ENCODE peak calls at places on chromosomes 4 and X, in eight cellular contexts. M, W, C, S, L, J, H and R are unnamed samples.

GRCh38 chr4:118032691-118033090 is 1.6 kb upstream of the NDST3 start:
- DNase-seq in M (no peak), W (peak; percentile 20), C (peak; percentile 64), S (no peak), L (no peak), J (no peak), H (no peak), R (no peak)

GRCh38 chrX:134782796-134783195 is 124.5 kb upstream of the PLAC1 start:
- DNase-seq in M (no peak), W (peak; percentile 59), C (no peak), S (no peak), L (peak; percentile 54), J (no peak), H (no peak), R (no peak)

GRCh38 chr4:113292371-113293042 is 243.1 kb downstream of the ANK2 start:
- DNase-seq in M (no peak), W (peak; percentile 71), C (peak; percentile 87), S (peak; percentile 44), L (no peak), J (peak; percentile 40), H (peak; percentile 24), R (no peak)

GRCh38 chr4:74838746-74839370 is 44.5 kb upstream of the BTC start:
- DNase-seq in M (no peak), W (peak; percentile 18), C (no peak), S (no peak), L (peak; percentile 19), J (no peak), H (no peak), R (no peak)

GRCh38 chrX:151754042-151754419 is 19.5 kb downstream of the CNGA2 start:
- DNase-seq in M (no peak), W (peak; percentile 8), C (peak; percentile 55), S (no peak), L (peak; percentile 4), J (no peak), H (peak; percentile 23), R (no peak)

GRCh38 chr4:165612936-165613335 is 234.1 kb downstream of the CPE start:
- DNase-seq in M (no peak), W (no peak), C (peak; percentile 73), S (no peak), L (peak; percentile 86), J (no peak), H (no peak), R (no peak)

GRCh38 chr4:70778888-70779422 is 57.2 kb downstream of the RUFY3 start:
- DNase-seq in M (no peak), W (peak; percentile 92), C (no peak), S (no peak), L (no peak), J (no peak), H (no peak), R (no peak)

GRCh38 chr4:84578540-84579409 is 4.2 kb upstream of the CDS1 start:
- DNase-seq in M (no peak), W (peak; percentile 58), C (peak; percentile 70), S (peak; percentile 32), L (peak; percentile 35), J (no peak), H (no peak), R (no peak)

GRCh38 chr4:32689520-32689919 is 1969.4 kb downstream of the PCDH7 start:
- DNase-seq in M (no peak), W (no peak), C (no peak), S (no peak), L (no peak), J (no peak), H (no peak), R (no peak)

GRCh38 chrX:19855700-19856381 is 31.6 kb downstream of the SH3KBP1 start:
- DNase-seq in M (no peak), W (no peak), C (no peak), S (no peak), L (no peak), J (no peak), H (no peak), R (no peak)

GRCh38 chr4:1409079-1409805 is 3.0 kb upstream of the NKX1-1 start:
- DNase-seq in M (no peak), W (no peak), C (no peak), S (no peak), L (no peak), J (no peak), H (no peak), R (peak; percentile 40)
- H3K27me3 ChIP-seq in M (peaks cover 41% of the 10 kb centered on the region), W (peaks cover 69% of the 10 kb centered on the region), C (peaks cover 98% of the 10 kb centered on the region), S (peaks cover 73% of the 10 kb centered on the region), L (peaks cover 96% of the 10 kb centered on the region), J (peaks cover 84% of the 10 kb centered on the region), H (peaks cover 33% of the 10 kb centered on the region), R (peaks cover 93% of the 10 kb centered on the region)

DNA sequence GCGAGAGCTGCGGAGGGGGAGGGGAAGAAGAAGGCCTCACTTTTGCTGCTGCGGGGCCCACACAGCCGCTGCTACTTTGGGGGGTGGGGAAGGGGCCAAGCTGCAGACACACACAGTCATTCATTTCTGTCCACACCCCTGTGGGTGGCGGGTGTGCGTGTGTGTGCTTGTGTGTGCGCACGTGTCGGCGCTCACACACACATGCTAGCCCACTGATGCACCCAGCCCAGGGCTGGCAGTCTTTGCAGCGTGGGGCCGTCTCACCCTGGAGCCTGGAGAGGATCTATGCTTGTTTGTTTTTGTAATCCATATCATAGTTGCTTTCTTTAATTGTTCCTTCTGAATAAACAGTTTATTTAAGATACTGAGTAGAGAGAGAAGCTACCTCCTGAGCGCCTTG is 4.0 kb downstream of the DUSP9 start:
- DNase-seq in M (no peak), W (no peak), C (peak; percentile 23), S (no peak), L (no peak), J (no peak), H (no peak), R (no peak)
- H3K9me3 ChIP-seq in M (no peaks in the 10 kb centered on the region), W (peaks cover 3% of the 10 kb centered on the region), C (no peaks in the 10 kb centered on the region), S (no peaks in the 10 kb centered on the region), L (peaks cover 5% of the 10 kb centered on the region), J (no peaks in the 10 kb centered on the region), H (peaks cover 12% of the 10 kb centered on the region), R (no peaks in the 10 kb centered on the region)

GRCh38 chr4:44766453-44766852 is 40.1 kb upstream of the GNPDA2 start:
- DNase-seq in M (no peak), W (no peak), C (no peak), S (no peak), L (no peak), J (no peak), H (no peak), R (no peak)
- H3K4me3 ChIP-seq in M (no peak overlapping the region), W (no peak overlapping the region), C (no peak overlapping the region), S (no peak overlapping the region), L (no peak overlapping the region), J (no peak overlapping the region), H (no peak overlapping the region), R (no peak overlapping the region)

GRCh38 chrX:11667286-11667685 is 1.6 kb upstream of the ARHGAP6 start:
- DNase-seq in M (no peak), W (no peak), C (no peak), S (no peak), L (no peak), J (no peak), H (no peak), R (no peak)
- H3K27me3 ChIP-seq in M (no peaks in the 10 kb centered on the region), W (peaks cover 16% of the 10 kb centered on the region), C (peaks cover 76% of the 10 kb centered on the region), S (peaks cover 17% of the 10 kb centered on the region), L (peaks cover 85% of the 10 kb centered on the region), J (no peaks in the 10 kb centered on the region), H (no peaks in the 10 kb centered on the region), R (no peaks in the 10 kb centered on the region)

GRCh38 chr4:145014365-145014764 is 83.6 kb downstream of the ANAPC10 start:
- DNase-seq in M (no peak), W (no peak), C (peak; percentile 72), S (no peak), L (no peak), J (no peak), H (no peak), R (no peak)

DNA sequence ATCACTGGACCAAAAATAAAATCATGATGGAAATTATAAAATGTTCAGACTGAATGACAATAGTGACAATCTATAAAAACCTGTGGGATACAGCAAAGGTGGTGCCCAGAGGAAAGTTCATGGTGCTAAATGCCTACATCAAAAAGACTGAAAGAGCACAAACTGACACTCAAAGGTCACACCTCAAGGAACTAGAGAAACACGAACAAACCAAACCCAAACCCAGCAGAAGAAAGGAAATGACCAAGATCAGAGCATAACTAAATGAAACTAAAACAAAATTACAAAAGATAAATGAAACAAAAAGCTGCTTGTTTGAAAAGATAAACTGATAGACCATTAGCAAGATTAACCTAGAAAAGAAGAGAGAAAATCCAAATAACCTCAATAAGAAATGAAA is 78.7 kb downstream of the ANAPC10 start:
- DNase-seq in M (no peak), W (no peak), C (no peak), S (no peak), L (no peak), J (no peak), H (no peak), R (no peak)
- H3K9me3 ChIP-seq in M (peaks cover 5% of the 10 kb centered on the region), W (peaks cover under 1% of the 10 kb centered on the region), C (peaks cover 48% of the 10 kb centered on the region), S (no peaks in the 10 kb centered on the region), L (peaks cover 11% of the 10 kb centered on the region), J (no peaks in the 10 kb centered on the region), H (peaks cover 21% of the 10 kb centered on the region), R (peaks cover 17% of the 10 kb centered on the region)

DNA sequence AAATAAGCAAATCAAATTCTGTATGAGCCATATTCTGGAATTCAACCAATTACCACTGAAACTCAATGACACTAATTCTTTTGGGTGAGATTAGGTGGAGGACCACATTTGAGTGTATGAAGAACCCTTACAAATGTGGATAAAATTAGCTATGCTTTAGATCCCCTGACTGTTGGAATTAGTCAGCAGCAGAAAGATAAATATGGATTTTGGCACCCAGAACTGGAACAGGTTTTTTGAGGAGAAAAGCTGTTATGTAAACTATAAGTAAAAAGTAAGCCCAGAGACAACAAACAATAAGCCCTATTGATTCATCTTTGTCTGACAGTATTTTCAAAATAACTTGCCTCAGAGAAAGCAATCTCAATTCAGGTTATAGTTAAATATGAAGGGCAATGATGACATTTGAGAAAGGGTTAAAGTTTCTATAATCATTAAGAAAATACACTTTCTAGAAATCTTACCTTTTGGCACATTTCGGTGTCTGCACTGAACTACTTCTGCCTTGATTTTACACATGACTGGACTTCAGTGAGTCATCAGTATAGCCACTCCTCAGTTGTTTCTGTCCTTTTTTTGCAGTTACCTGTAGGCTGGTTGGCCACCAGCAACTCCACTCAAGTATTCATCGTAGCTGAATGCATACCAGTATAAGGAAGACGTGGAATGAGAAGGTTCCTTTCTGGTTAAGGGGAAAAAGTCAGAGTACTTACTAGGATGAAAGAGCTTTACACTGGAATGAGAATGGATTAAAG is 80.0 kb downstream of the KCTD8 start:
- DNase-seq in M (no peak), W (no peak), C (no peak), S (no peak), L (no peak), J (no peak), H (no peak), R (no peak)
- H3K4me3 ChIP-seq in M (no peak overlapping the region), W (no peak overlapping the region), C (no peak overlapping the region), S (no peak overlapping the region), L (no peak overlapping the region), J (no peak overlapping the region), H (no peak overlapping the region), R (no peak overlapping the region)

GRCh38 chr4:67576538-67576937 is 18.0 kb downstream of the STAP1 start:
- DNase-seq in M (no peak), W (no peak), C (no peak), S (no peak), L (no peak), J (no peak), H (no peak), R (no peak)
- H3K27me3 ChIP-seq in M (no peaks in the 10 kb centered on the region), W (peaks cover 2% of the 10 kb centered on the region), C (no peaks in the 10 kb centered on the region), S (no peaks in the 10 kb centered on the region), L (no peaks in the 10 kb centered on the region), J (no peaks in the 10 kb centered on the region), H (no peaks in the 10 kb centered on the region), R (no peaks in the 10 kb centered on the region)

DNA sequence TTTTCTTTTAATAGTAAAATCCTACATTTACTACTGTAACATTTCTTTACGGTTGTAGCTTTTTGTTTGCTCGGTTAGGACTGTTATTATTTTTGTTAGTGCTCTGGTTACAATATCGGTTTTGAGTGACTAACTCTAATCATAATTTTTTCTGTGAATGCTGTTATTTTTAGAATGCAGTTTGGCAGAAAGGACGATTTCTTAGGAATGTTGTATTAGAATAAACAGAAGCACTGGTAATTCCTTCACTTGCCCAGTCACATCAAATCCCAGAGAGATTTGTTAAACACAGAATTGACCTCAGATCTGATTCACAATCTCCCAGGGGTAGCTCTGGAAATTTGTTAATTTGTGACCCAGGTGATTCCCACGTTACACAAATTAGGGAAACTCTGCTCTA is 21.7 kb downstream of the DDIT4L start:
- DNase-seq in M (no peak), W (peak; percentile 63), C (no peak), S (no peak), L (no peak), J (no peak), H (no peak), R (no peak)
- H3K9me3 ChIP-seq in M (no peaks in the 10 kb centered on the region), W (no peaks in the 10 kb centered on the region), C (no peaks in the 10 kb centered on the region), S (no peaks in the 10 kb centered on the region), L (no peaks in the 10 kb centered on the region), J (no peaks in the 10 kb centered on the region), H (no peaks in the 10 kb centered on the region), R (no peaks in the 10 kb centered on the region)